ENCODE peak calls at places on chromosomes 4 and X, in four cellular contexts. N is stomach, Y is colonic mucosa, G is heart left ventricle. D is an unnamed sample.

GRCh38 chr4:55346851-55347255 is 811 bp downstream of the SRD5A3 start:
- DNase-seq in N (no peak), Y (no peak), G (no peak), D (no peak)

GRCh38 chr4:113657834-113658233 is 103.7 kb downstream of the CAMK2D start:
- DNase-seq in N (no peak), Y (no peak), G (no peak), D (no peak)

GRCh38 chr4:171612907-171613306 is 200.3 kb upstream of the GALNTL6 start:
- DNase-seq in Y (no peak), N (no peak), G (no peak), D (no peak)

GRCh38 chr4:87192155-87192919 is 28.1 kb downstream of the KLHL8 start:
- DNase-seq in N (no peak), Y (no peak), G (no peak), D (no peak)

GRCh38 chr4:156635046-156635445 is 336.6 kb downstream of the PDGFC start:
- DNase-seq in G (no peak), Y (no peak), N (no peak), D (no peak)

GRCh38 chr4:137961051-137961438 is 281.1 kb downstream of the SLC7A11 start:
- DNase-seq in Y (no peak), G (no peak), N (no peak), D (peak)

GRCh38 chr4:65089666-65090065 is 580.6 kb downstream of the EPHA5 start:
- DNase-seq in Y (no peak), G (no peak), N (no peak), D (no peak)

GRCh38 chr4:140251566-140251965 is 97.6 kb upstream of the MAML3 start:
- DNase-seq in Y (no peak), N (no peak), G (no peak), D (no peak)

GRCh38 chr4:184734758-184735157 is 862 bp upstream of the CENPU start:
- DNase-seq in N (no peak), G (no peak), Y (no peak), D (no peak)
- H3K4me3 ChIP-seq in N (peak), G (peak), Y (peak), D (no peak)

GRCh38 chr4:131061734-131062133 is 1965.8 kb downstream of the C4orf33 start:
- DNase-seq in Y (no peak), G (no peak), N (no peak), D (no peak)
- H3K27ac ChIP-seq in Y (no peak), G (no peak), N (no peak), D (no peak)

GRCh38 chr4:163612762-163613161 is 118.3 kb downstream of the TMA16 start:
- DNase-seq in G (no peak), Y (no peak), N (no peak), D (no peak)

GRCh38 chr4:163611172-163611571 is 116.7 kb downstream of the TMA16 start:
- DNase-seq in Y (no peak), G (no peak), N (no peak), D (no peak)

GRCh38 chr4:163610642-163611041 is 116.2 kb downstream of the TMA16 start:
- DNase-seq in Y (no peak), G (no peak), N (no peak), D (no peak)

GRCh38 chr4:163613375-163613774 is 118.9 kb downstream of the TMA16 start:
- DNase-seq in G (no peak), Y (no peak), N (no peak), D (no peak)

DNA sequence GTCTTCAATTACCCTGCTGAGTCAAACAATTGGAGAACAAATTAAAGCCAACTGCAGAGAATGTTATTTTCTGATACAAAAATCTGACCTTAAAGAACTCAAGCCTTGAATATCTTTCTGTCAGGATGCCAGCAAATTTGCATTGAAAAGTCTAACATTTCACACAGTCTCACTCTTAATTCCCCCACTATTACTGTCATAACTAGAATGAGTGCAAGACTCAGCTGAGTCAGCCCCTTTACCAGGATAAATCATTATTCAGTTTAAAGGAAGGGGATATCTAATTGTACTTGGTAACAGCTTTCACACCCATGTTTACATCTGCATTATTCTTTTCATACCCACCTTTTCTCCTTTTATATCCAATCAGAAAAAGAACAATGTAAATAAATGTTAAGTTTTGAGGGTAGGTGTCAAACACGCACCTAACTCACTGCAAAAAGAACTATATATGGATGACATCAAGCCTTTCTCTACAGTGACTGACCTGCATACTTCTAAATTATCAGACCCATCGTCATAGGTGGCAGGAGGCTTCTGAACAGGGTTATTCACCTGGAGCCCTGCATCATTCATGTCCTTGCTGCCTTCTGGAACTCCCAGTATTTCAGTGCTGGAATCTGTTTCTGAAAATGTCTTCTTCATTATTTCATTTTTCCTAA is 117.4 kb downstream of the TMA16 start:
- DNase-seq in Y (no peak), G (no peak), N (no peak), D (no peak)
- H3K4me3 ChIP-seq in Y (peak), G (peak), N (peak), D (no peak)

GRCh38 chr4:112178731-112179130 is 33.5 kb downstream of the FAM241A start:
- DNase-seq in N (no peak), Y (no peak), G (no peak), D (no peak)
- H3K27ac ChIP-seq in N (no peak), Y (no peak), G (no peak), D (no peak)

GRCh38 chrX:38220936-38221386 is 290 bp upstream of the SRPX start:
- DNase-seq in N (no peak), G (no peak), Y (no peak), D (no peak)
- H3K4me3 ChIP-seq in N (peak), G (peak), Y (peak), D (peak)

DNA sequence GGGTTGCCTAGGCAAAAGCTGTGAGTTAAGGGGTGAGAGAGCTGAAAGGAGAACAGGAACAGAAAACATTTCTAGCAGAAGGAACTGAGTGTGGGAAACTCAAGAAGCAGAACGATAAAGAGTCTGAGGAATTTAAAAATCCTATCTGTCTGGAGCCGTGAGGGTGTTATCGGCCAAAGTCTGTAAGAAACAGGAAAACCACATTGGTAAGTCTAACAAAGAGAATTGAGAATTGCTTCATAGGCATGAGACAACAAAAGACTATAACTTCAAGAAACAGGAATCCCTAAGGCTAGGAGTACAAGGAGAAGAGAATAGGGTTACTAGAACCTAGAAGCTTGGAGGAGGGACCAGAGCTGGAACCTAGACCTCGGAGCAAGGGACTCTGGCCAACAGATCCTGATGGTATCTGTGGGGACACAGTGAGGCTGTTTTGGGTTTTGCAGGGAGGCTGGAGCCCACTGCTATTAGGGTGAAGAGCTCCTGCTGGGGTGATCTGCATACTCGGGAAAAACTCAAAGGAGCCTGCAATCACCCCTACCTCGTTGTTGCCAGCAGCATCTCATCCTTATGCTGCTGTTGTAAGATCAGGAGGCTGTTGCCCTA is 175.6 kb downstream of the FBXO8 start:
- DNase-seq in G (no peak), N (no peak), Y (no peak), D (no peak)
- H3K27ac ChIP-seq in G (no peak), N (no peak), Y (no peak), D (no peak)

GRCh38 chr4:76385974-76386373 is 35.0 kb downstream of the CCDC158 start:
- DNase-seq in G (no peak), Y (no peak), N (no peak), D (no peak)
- H3K4me3 ChIP-seq in G (no peak), Y (no peak), N (no peak), D (no peak)

DNA sequence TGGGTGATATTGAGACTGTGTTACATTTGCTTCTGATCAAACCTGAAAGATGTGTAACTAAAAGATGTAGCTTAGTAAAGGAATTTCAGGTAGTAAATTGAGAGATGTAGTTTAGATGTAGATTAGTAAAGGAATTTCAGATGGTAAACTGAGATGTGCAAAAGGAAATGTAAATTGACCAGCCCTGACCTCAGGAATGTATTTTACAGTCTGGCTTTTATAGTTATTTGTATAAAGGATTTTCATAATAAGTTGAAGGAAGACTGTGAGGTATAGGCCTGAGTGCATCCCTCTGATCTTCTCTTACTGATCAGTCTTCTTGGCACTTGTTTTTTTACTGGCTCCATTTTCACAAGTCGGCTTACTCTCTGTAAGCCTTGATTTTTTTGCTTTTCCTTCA is 3.2 kb downstream of the KLHL2 start:
- DNase-seq in G (no peak), Y (no peak), N (no peak), D (no peak)
- H3K27ac ChIP-seq in G (no peak), Y (no peak), N (no peak), D (no peak)

GRCh38 chr4:186104114-186104894 is at the start of gene FAM149A:
- DNase-seq in Y (peak), G (no peak), N (peak), D (peak)

GRCh38 chr4:186104895-186105720 is 604 bp downstream of the FAM149A start:
- DNase-seq in Y (peak), N (peak), G (no peak), D (no peak)

GRCh38 chr4:186102931-186103330 is 1.6 kb upstream of the FAM149A start:
- DNase-seq in Y (no peak), N (no peak), G (no peak), D (no peak)

GRCh38 chr4:186108391-186108790 is 3.9 kb downstream of the FAM149A start:
- DNase-seq in G (no peak), Y (no peak), N (no peak), D (no peak)

GRCh38 chr4:186105721-186106335 is 1.3 kb downstream of the FAM149A start:
- DNase-seq in Y (peak), G (no peak), N (no peak), D (no peak)
- H3K4me3 ChIP-seq in Y (peak), G (peak), N (peak), D (peak)

D was measured in lung.